ENCODE peak calls at places on chromosomes 11 and 22, in nine cellular contexts. B is hepatocyte, J is uterus, T is right atrium auricular region, Q is upper lobe of right lung, D is heart left ventricle, K is left ventricle myocardium inferior, P is PC-3, V is GM23248. E is an unnamed sample.

GRCh38 chr11:73350908-73351636 is 25.1 kb upstream of the RELT start:
- DNase-seq in B (peak; percentile 78), J (peak; percentile 64), T (peak; percentile 75), Q (no peak), D (no peak), K (peak; percentile 46), P (peak; percentile 81), V (peak; percentile 89), E (peak; percentile 88)

GRCh38 chr11:34653851-34654490 is 33.1 kb downstream of the EHF start:
- DNase-seq in B (peak; percentile 84), J (no peak), T (no peak), Q (peak; percentile 77), D (no peak), K (no peak), P (peak; percentile 97), V (peak; percentile 96), E (no peak)

GRCh38 chr11:23423656-23424055 is 563.4 kb upstream of the CCDC179 start:
- DNase-seq in B (no peak), J (no peak), T (no peak), Q (no peak), D (no peak), K (no peak), P (no peak), V (no peak), E (no peak)

GRCh38 chr11:128835741-128836410 is 31.2 kb downstream of the KCNJ1 start:
- DNase-seq in B (peak; percentile 26), J (no peak), T (no peak), Q (no peak), D (peak; percentile 72), K (peak; percentile 65), P (no peak), V (no peak), E (no peak)

GRCh38 chr11:126063510-126063858 is 818 bp upstream of the CDON start:
- DNase-seq in B (no peak), J (no peak), T (no peak), Q (no peak), D (no peak), K (no peak), P (no peak), V (no peak), E (no peak)

GRCh38 chr11:80144932-80145612 is 704.2 kb upstream of the TENM4 start:
- DNase-seq in B (no peak), J (no peak), T (no peak), Q (no peak), D (no peak), K (no peak), P (no peak), V (no peak), E (no peak)

GRCh38 chr22:50272103-50272782 is 2.1 kb upstream of the MAPK11 start:
- DNase-seq in B (no peak), J (no peak), T (no peak), Q (no peak), D (no peak), K (no peak), P (no peak), V (no peak), E (no peak)

GRCh38 chr11:76752321-76753175 is 30.6 kb upstream of the TSKU start:
- DNase-seq in B (peak; percentile 78), J (peak; percentile 94), T (peak; percentile 94), Q (peak; percentile 82), D (peak; percentile 84), K (peak; percentile 88), P (no peak), V (peak; percentile 96), E (peak; percentile 83)

GRCh38 chr11:44727373-44728084 is 767 bp downstream of the TSPAN18 start:
- DNase-seq in B (peak; percentile 91), J (peak; percentile 80), T (peak; percentile 83), Q (peak; percentile 87), D (peak; percentile 88), K (peak; percentile 87), P (peak; percentile 52), V (peak; percentile 82), E (peak; percentile 94)

GRCh38 chr11:2351701-2352100 is 25.4 kb upstream of the CD81 start:
- DNase-seq in B (no peak), J (no peak), T (no peak), Q (peak; percentile 28), D (no peak), K (no peak), P (no peak), V (no peak), E (no peak)

GRCh38 chr22:17808688-17809403 is 34.6 kb upstream of the BID start:
- DNase-seq in B (peak; percentile 34), J (no peak), T (no peak), Q (no peak), D (no peak), K (no peak), P (no peak), V (no peak), E (no peak)

DNA sequence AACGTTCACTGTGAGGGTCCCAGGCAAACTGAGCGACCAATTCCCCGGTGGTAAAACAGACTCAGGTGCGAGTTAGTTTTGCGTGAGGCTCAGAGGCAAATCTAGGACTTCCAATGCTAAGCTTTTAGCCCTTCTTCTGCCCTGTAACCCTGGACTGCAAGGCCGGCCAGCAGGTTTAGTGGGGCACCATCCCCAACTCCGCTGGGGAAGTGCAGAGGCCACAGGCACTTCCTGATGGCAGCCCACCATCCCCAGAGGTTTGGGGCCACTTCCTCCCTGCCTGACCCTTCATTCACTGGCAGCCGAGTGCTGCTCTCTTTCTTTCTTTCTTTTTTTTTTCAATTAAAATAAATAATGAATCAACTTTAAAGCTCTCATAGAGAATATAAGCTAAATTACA is 124.6 kb upstream of the B3GAT1 start:
- DNase-seq in B (no peak), J (no peak), T (no peak), Q (peak; percentile 12), D (no peak), K (no peak), P (no peak), V (no peak), E (no peak)
- H3K9me3 ChIP-seq in B (no peaks in the 10 kb centered on the region), J (no peaks in the 10 kb centered on the region), T (no peaks in the 10 kb centered on the region), Q (no peaks in the 10 kb centered on the region), D (no peaks in the 10 kb centered on the region), K (no peaks in the 10 kb centered on the region), P (peaks cover 4% of the 10 kb centered on the region), V (no peaks in the 10 kb centered on the region), E (no peaks in the 10 kb centered on the region)

GRCh38 chr11:28877366-28877765 is 769.2 kb downstream of the METTL15 start:
- DNase-seq in B (no peak), J (no peak), T (no peak), Q (no peak), D (no peak), K (no peak), P (peak; percentile 29), V (no peak), E (no peak)

GRCh38 chr11:28871090-28871489 is 762.9 kb downstream of the METTL15 start:
- DNase-seq in B (no peak), J (no peak), T (no peak), Q (no peak), D (no peak), K (no peak), P (no peak), V (no peak), E (no peak)

GRCh38 chr11:28879869-28880268 is 771.7 kb downstream of the METTL15 start:
- DNase-seq in B (no peak), J (no peak), T (no peak), Q (no peak), D (no peak), K (no peak), P (peak; percentile 60), V (no peak), E (no peak)

GRCh38 chr11:28878025-28878424 is 769.8 kb downstream of the METTL15 start:
- DNase-seq in B (no peak), J (no peak), T (no peak), Q (no peak), D (no peak), K (no peak), P (peak; percentile 63), V (peak; percentile 45), E (no peak)

DNA sequence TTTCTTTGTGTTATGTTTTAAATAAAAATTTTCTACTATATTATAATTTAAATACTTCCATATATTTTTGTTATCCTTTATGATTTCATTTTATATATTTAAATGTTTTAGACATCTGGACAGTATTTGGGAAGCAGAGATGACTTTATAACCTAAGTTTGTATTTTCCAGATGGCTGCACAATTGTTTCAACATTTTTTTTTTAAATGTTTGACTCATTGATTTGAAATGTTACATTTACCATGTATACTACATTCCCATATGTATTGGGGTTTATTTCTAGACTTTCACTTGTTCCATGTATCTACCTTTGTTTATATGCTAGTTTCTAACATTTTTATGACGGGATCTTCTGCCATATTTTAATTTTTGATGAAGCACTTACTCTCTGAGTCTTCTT is 766.5 kb downstream of the METTL15 start:
- DNase-seq in B (no peak), J (no peak), T (no peak), Q (no peak), D (no peak), K (no peak), P (peak; percentile 52), V (no peak), E (no peak)
- H3K36me3 ChIP-seq in B (no peaks in the 10 kb centered on the region), J (no peaks in the 10 kb centered on the region), T (no peaks in the 10 kb centered on the region), Q (no peaks in the 10 kb centered on the region), D (no peaks in the 10 kb centered on the region), K (no peaks in the 10 kb centered on the region), P (no peaks in the 10 kb centered on the region), V (no peaks in the 10 kb centered on the region), E (no peaks in the 10 kb centered on the region)

GRCh38 chr11:84452211-84452610 is 1166.0 kb upstream of the CCDC90B start:
- DNase-seq in B (no peak), J (no peak), T (no peak), Q (no peak), D (no peak), K (no peak), P (no peak), V (no peak), E (no peak)
- H3K27ac ChIP-seq in B (no peak overlapping the region), J (no peak overlapping the region), T (no peak overlapping the region), Q (no peak overlapping the region), D (no peak overlapping the region), K (no peak overlapping the region), P (no peak overlapping the region), V (no peak overlapping the region), E (no peak overlapping the region)

GRCh38 chr11:70118642-70119041 is 40.5 kb downstream of the ANO1 start:
- DNase-seq in B (no peak), J (no peak), T (no peak), Q (no peak), D (no peak), K (no peak), P (no peak), V (no peak), E (no peak)

GRCh38 chr11:70117567-70118194 is 39.6 kb downstream of the ANO1 start:
- DNase-seq in B (no peak), J (no peak), T (no peak), Q (no peak), D (no peak), K (no peak), P (no peak), V (no peak), E (no peak)

GRCh38 chr11:70116386-70117077 is 38.4 kb downstream of the ANO1 start:
- DNase-seq in B (no peak), J (no peak), T (no peak), Q (no peak), D (no peak), K (no peak), P (no peak), V (no peak), E (no peak)

GRCh38 chr11:70120674-70121073 is 42.6 kb downstream of the ANO1 start:
- DNase-seq in B (no peak), J (no peak), T (no peak), Q (no peak), D (no peak), K (no peak), P (no peak), V (no peak), E (no peak)

DNA sequence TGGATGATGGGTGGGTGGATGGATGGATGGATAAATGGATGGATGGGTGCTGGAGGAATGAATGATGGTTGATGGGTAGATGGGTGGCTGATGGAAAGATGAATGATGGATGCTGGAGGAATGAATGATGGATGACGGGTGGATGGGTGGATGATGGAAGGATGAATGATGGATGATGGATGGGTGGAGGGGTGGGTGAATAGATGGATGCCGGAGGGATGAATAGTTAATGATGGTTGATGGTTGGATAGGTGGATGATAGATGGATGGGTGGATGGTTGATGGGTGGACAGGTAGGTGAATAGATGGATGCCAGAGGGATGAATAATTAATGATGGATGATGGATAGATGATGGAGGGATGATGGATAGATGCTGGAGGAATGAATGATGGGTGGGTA is 41.4 kb downstream of the ANO1 start:
- DNase-seq in B (no peak), J (no peak), T (no peak), Q (no peak), D (no peak), K (no peak), P (no peak), V (no peak), E (no peak)
- H3K9me3 ChIP-seq in B (no peaks in the 10 kb centered on the region), J (no peaks in the 10 kb centered on the region), T (no peaks in the 10 kb centered on the region), Q (no peaks in the 10 kb centered on the region), D (no peaks in the 10 kb centered on the region), K (no peaks in the 10 kb centered on the region), P (no peaks in the 10 kb centered on the region), V (no peaks in the 10 kb centered on the region), E (no peaks in the 10 kb centered on the region)